ENCODE peak calls at places on chromosome 14, in six cellular contexts. T is A549, D is endothelial cell of umbilical vein, G is HepG2, A is GM12878, I is K562. U is an unnamed sample.

GRCh38 chr14:92482621-92483319 is 30.8 kb upstream of the RIN3 start:
- DNase-seq in T (no peak), A (no peak), D (no peak), G (no peak), I (no peak), U (no peak)

GRCh38 chr14:32399920-32400319 is 70.8 kb downstream of the AKAP6 start:
- DNase-seq in A (peak), T (no peak), I (no peak), D (no peak), G (no peak), U (no peak)

GRCh38 chr14:91866511-91867295 is 633 bp downstream of the TC2N start:
- DNase-seq in D (no peak), A (no peak), G (no peak), I (no peak), T (no peak), U (no peak)

GRCh38 chr14:20512139-20512905 is 7.0 kb downstream of the RNASE10 start:
- DNase-seq in I (no peak), T (no peak), D (peak), A (no peak), G (no peak), U (no peak)

GRCh38 chr14:97975960-97976359 is 1178.8 kb downstream of the VRK1 start:
- DNase-seq in D (no peak), T (no peak), G (no peak), I (no peak), A (no peak), U (no peak)

GRCh38 chr14:50778757-50779483 is 52.0 kb downstream of the NIN start:
- DNase-seq in I (no peak), D (no peak), G (no peak), T (no peak), A (no peak), U (no peak)

GRCh38 chr14:79511146-79511545 is 700.2 kb downstream of the DIO2 start:
- DNase-seq in G (no peak), A (no peak), D (no peak), I (no peak), T (no peak), U (no peak)

GRCh38 chr14:105845725-105846309 is 319.4 kb downstream of the TMEM121 start:
- DNase-seq in I (no peak), A (no peak), T (no peak), G (no peak), D (no peak), U (no peak)

GRCh38 chr14:106681161-106681955 is 1155.0 kb downstream of the TMEM121 start:
- DNase-seq in I (no peak), G (no peak), A (no peak), D (no peak), T (no peak), U (no peak)

GRCh38 chr14:33280646-33281045 is 342.0 kb downstream of the NPAS3 start:
- DNase-seq in I (no peak), T (no peak), G (no peak), A (no peak), D (no peak), U (no peak)

DNA sequence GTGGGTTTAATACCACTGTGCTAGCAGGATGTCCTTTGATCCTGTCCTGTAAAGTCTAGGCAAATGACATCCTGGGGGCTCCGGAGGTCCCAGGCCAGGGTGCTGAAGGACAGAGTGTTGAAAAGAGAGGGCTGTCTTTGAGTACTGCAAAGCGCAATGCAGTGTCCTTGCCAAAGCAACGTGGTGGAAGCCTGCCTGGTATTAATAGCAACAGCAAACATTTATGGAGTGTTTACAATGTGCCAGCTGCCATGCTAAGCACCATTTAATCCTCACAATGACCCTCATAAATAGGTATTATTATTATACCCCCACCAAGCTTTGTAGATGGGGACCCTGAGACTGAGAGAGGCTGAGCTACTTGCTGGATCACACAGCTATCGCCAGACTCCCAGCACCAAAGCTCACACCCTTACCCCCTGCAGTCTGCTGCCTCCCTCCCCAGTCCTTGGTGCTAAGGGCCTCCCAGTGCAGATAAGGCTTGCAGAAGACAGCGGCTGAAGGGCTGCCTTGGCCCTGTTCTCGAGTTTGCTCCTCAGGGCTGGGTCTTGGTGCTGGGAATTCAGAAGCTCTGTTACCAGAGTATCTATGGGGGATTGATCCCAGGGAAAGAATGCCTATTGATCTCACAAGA is 427.7 kb downstream of the FUT8 start:
- DNase-seq in D (no peak), A (no peak), T (no peak), I (peak), G (no peak), U (no peak)
- TF ChIP-seq MYC in D (no peak), A (no peak), T (no peak), I (no peak), G (no peak), U (no peak)

DNA sequence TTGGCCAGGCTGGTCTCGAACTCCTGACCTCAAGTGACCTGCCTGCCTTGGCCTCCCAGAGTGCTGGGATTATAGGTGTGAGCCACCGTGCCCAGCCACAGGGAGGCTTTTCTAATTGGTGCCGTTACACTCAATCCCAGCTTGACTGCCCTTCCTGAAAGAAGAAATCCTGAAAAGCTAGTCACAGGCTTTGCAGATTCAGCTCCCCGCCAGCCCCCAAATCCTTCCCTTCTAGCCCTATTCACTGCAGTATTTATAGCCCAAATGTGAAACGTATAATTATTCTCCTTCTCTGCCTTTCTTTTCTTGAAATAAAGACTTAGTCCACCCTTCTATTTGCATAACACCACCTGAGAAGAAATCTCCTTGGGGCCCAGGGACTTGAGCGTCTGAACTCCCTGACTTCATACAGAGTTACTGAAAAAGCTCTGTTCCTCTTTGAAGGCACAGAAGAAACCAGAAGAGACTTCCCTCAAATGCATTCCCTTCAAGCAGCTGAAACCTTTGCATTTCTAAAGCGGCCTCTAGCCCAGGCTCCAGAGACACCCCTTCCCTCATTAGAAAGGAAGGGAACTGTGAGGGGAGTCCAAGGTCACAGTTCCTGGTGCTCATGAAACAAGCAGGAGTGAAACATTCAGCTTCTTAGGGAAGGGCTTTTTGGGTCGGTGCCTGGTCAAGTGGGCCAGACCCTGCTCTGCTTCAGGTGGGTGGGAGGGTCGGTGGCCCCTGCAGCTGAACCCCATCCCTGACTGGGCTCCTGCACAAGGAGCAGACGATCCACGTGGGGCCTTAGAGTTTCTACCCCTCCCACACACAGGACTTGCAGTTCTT is 42.3 kb upstream of the BATF start:
- DNase-seq in G (no peak), T (no peak), I (no peak), D (no peak), A (no peak), U (no peak)
- TF ChIP-seq MYC in G (no peak), T (no peak), I (no peak), D (no peak), A (no peak), U (no peak)

DNA sequence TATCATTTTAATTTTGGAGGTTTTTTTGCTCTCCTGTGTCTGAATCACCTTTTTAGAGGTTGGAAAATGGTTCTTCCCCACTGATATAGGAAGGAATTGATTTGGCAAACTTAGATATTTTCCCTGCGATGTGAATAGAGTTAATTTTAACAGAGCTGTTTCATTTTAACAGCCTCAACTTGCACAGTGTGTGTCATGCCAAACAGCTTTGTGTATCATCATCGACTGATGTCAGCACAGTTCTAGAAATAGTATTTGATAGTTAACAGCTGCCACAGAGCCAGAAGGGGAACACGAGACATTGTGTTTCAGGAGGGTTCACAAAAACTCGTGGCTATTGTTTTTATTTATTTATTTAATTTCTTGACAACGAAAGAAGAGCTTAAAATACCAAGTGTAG is 243.2 kb upstream of the FOXN3 start:
- DNase-seq in T (no peak), I (no peak), D (no peak), A (no peak), G (no peak), U (no peak)
- TF ChIP-seq MYC in T (no peak), I (no peak), D (no peak), A (no peak), G (no peak), U (no peak)

GRCh38 chr14:96575233-96575632 is 73.1 kb downstream of the PAPOLA start:
- DNase-seq in D (no peak), G (no peak), A (no peak), I (no peak), T (no peak), U (no peak)
- TF ChIP-seq MYC in D (no peak), G (no peak), A (no peak), I (no peak), T (no peak), U (no peak)